ENCODE peak calls at places on chromosomes 5 and 9, in six cellular contexts. S is coronary artery, U is GM12865, H is foreskin fibroblast, F is fibroblast of lung, C is brain microvascular endothelial cell. W is an unnamed sample.

GRCh38 chr5:147576646-147577535 is 67.0 kb upstream of the DPYSL3 start:
- DNase-seq in H (no peak), U (peak), S (no peak), F (peak), C (peak), W (no peak)

GRCh38 chr9:4667681-4668080 is 1.4 kb upstream of the SPATA6L start:
- DNase-seq in U (no peak), H (no peak), S (no peak), C (no peak), F (no peak), W (no peak)

GRCh38 chr5:160219411-160219810 is 9.9 kb upstream of the FABP6 start:
- DNase-seq in H (no peak), U (no peak), S (no peak), F (no peak), C (no peak), W (no peak)

GRCh38 chr9:130186051-130186450 is 13.8 kb downstream of the NCS1 start:
- DNase-seq in S (no peak), F (peak), C (no peak), U (no peak), H (no peak), W (no peak)

GRCh38 chr5:3222924-3223323 is 372.7 kb upstream of the IRX1 start:
- DNase-seq in H (no peak), S (peak), U (no peak), F (no peak), C (no peak), W (no peak)

GRCh38 chr9:6897831-6898230 is 140.1 kb downstream of the KDM4C start:
- DNase-seq in H (no peak), U (no peak), F (no peak), C (no peak), S (no peak), W (no peak)

GRCh38 chr9:73008273-73008672 is 55.4 kb upstream of the ALDH1A1 start:
- DNase-seq in U (no peak), C (no peak), S (no peak), F (no peak), H (no peak), W (no peak)

GRCh38 chr9:93663877-93664548 is 87.6 kb downstream of the PHF2 start:
- DNase-seq in S (no peak), F (no peak), H (no peak), U (no peak), C (no peak), W (no peak)

GRCh38 chr5:39570418-39571027 is 145.7 kb upstream of the DAB2 start:
- DNase-seq in H (no peak), C (peak), S (no peak), U (peak), F (peak), W (no peak)

GRCh38 chr9:100440071-100440470 is 13.1 kb downstream of the MSANTD3 start:
- DNase-seq in S (no peak), H (peak), C (peak), U (no peak), F (peak), W (no peak)

GRCh38 chr5:180720501-180720900 is 19.4 kb downstream of the OR2Y1 start:
- DNase-seq in H (no peak), S (no peak), U (no peak), F (no peak), C (no peak), W (no peak)

GRCh38 chr5:76582252-76583162 is 40.7 kb downstream of the F2RL2 start:
- DNase-seq in U (peak), C (peak), H (no peak), S (no peak), F (no peak), W (no peak)

GRCh38 chr9:24479266-24479665 is 66.4 kb downstream of the IZUMO3 start:
- DNase-seq in C (no peak), F (no peak), H (no peak), U (no peak), S (no peak), W (no peak)

GRCh38 chr9:76394023-76394895 is at the start of gene RFK:
- DNase-seq in F (peak), H (peak), S (peak), U (peak), C (peak), W (peak)
- TF ChIP-seq CTCF in F (peak), H (peak), S (no peak), U (peak), C (peak), W (peak)

DNA sequence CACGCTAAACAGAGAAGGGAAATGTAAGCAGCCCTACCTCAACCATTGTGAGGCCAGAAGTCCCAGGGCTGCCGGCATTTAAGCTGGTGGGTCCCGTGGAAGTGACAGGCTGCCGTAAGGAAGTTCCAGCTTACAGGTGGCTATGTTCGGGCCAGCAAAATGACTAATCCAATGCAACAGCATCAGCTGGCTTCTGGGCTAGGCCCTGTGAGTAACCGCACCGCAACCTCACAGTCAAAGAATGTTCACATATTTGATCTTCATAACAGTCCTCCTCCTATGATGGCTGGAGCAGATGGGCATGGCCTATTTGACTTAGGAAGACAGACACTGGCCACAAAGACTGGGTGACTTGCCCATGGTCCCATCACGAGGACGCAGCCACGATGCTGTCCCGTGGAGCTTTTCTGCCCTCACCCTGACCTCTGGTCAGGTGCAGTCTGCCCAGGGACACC is 88.2 kb downstream of the LIFR start:
- DNase-seq in H (peak), F (peak), U (no peak), C (peak), S (peak), W (peak)
- H3K4me3 ChIP-seq in H (no peak), F (peak), U (no peak), C (peak), S (peak), W (no peak)

GRCh38 chr9:31136524-31136923 is 1247.9 kb upstream of the ACO1 start:
- DNase-seq in S (no peak), U (no peak), H (no peak), C (no peak), F (no peak), W (no peak)

GRCh38 chr9:31142456-31142855 is 1242.0 kb upstream of the ACO1 start:
- DNase-seq in C (no peak), F (no peak), S (no peak), U (no peak), H (no peak), W (no peak)

GRCh38 chr9:31137850-31138160 is 1246.6 kb upstream of the ACO1 start:
- DNase-seq in U (no peak), F (no peak), H (no peak), C (no peak), S (no peak), W (no peak)

GRCh38 chr9:31137151-31137849 is 1247.1 kb upstream of the ACO1 start:
- DNase-seq in S (no peak), U (no peak), F (peak), H (peak), C (peak), W (peak)

GRCh38 chr9:31140316-31140715 is 1244.1 kb upstream of the ACO1 start:
- DNase-seq in U (peak), H (no peak), S (no peak), F (peak), C (no peak), W (no peak)
- TF ChIP-seq CTCF in U (peak), H (no peak), S (no peak), F (no peak), C (peak), W (peak)

GRCh38 chr5:73214921-73215490 is 42.0 kb downstream of the TMEM174 start:
- DNase-seq in C (no peak), H (no peak), S (no peak), U (no peak), F (no peak), W (no peak)

GRCh38 chr5:73215891-73216610 is 43.1 kb downstream of the TMEM174 start:
- DNase-seq in H (peak), S (no peak), F (peak), U (peak), C (peak), W (no peak)

GRCh38 chr5:73218552-73219171 is 45.7 kb downstream of the TMEM174 start:
- DNase-seq in S (no peak), C (peak), U (no peak), H (peak), F (peak), W (no peak)

GRCh38 chr5:73213566-73213998 is 40.6 kb downstream of the TMEM174 start:
- DNase-seq in C (peak), F (peak), H (peak), U (peak), S (no peak), W (no peak)

DNA sequence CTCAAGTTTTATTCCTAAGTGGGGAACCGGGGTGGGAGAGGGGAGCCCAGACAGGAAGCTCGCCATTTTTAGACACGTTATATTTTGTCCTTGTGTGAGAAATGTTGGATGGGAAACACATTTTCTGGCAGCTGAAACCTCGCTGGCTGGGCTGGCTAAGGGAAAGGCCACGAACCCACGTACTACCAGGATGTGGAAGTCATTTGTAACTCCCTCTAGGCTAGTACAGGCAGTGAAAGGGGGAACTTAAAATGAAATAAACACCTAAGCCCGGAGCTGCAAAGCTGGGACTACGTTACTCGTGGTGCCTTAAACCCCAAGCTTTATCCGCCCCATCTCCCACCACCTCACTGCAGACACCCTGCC is 42.5 kb downstream of the TMEM174 start:
- DNase-seq in S (no peak), C (no peak), H (no peak), U (no peak), F (no peak), W (no peak)
- H3K4me3 ChIP-seq in S (peak), C (peak), H (peak), U (no peak), F (no peak), W (peak)

GRCh38 chr5:78509884-78510769 is 138.4 kb downstream of the LHFPL2 start:
- DNase-seq in C (no peak), S (peak), H (no peak), F (no peak), U (peak), W (no peak)
- TF ChIP-seq CTCF in C (peak), S (no peak), H (no peak), F (peak), U (peak), W (peak)

DNA sequence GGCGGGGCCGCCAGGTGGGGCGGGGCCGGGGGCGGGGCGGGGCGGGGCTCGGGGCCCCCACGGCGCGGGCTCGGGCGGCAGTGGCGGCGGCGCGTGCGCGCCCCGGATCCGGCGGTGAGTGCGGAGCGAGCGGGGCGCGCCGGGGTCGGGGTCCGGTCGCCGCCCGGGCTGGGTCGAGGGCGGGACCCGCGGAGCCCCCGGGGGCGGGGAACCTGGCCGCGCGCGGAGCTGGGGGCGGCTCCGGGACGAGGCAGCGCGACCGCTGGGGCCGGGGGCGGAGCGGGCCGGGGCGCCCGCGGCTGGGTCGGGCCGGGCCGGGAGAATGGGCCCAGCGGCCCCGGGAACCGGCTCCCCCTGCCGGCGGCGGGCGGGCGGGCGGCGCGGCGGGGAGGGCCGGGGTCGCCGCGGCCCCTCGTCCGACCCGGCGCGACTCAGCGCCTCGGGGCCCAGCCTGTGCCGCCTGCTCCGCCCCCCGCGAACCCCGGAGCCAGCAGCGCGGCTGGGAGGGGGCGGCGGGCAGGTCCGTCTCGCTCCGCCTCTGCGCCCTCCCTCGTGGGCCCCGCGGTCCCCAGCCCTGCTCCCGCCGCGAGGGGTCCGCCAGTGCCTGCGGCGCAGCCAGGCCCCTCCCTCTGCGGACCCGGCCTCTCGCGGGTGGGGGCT is 3.1 kb downstream of the EGFL7 start:
- DNase-seq in F (no peak), S (no peak), U (no peak), H (no peak), C (no peak), W (no peak)
- H3K4me3 ChIP-seq in F (no peak), S (peak), U (no peak), H (peak), C (peak), W (no peak)

GRCh38 chr9:127143920-127144465 is 21.6 kb upstream of the ANGPTL2 start:
- DNase-seq in U (no peak), H (no peak), C (no peak), F (no peak), S (no peak), W (no peak)
- TF ChIP-seq CTCF in U (no peak), H (no peak), C (no peak), F (no peak), S (no peak), W (no peak)

W was measured in retinal pigment epithelial cell.